ENCODE peak calls at places on chromosomes 4 and X, in five cellular contexts. R, G, V, W and B are unnamed samples.

GRCh38 chr4:113641025-113641431 is 120.5 kb downstream of the CAMK2D start:
- DNase-seq in W (no peak), R (no peak), G (no peak), V (no peak), B (no peak)

GRCh38 chrX:49155243-49155899 is 7.2 kb upstream of the MAGIX start:
- DNase-seq in R (peak; percentile 49), G (no peak), W (no peak), V (no peak), B (peak; percentile 76)

GRCh38 chr4:74768857-74769525 is 25.3 kb downstream of the BTC start:
- DNase-seq in V (no peak), W (peak; percentile 37), R (no peak), G (no peak), B (no peak)

GRCh38 chrX:132017431-132018185 is 5.5 kb upstream of the STK26 start:
- DNase-seq in G (no peak), V (no peak), R (no peak), W (no peak), B (no peak)

GRCh38 chr4:110681381-110681780 is 58.5 kb upstream of the PITX2 start:
- DNase-seq in V (no peak), G (no peak), R (no peak), W (no peak), B (no peak)

GRCh38 chrX:85627363-85627762 is 247.9 kb upstream of the POF1B start:
- DNase-seq in V (no peak), W (no peak), G (no peak), R (no peak), B (no peak)

GRCh38 chrX:70456256-70456655 is 11.6 kb downstream of the DLG3 start:
- DNase-seq in V (no peak), R (no peak), W (no peak), G (no peak), B (no peak)

GRCh38 chrX:154298312-154298711 is 2.7 kb downstream of the TKTL1 start:
- DNase-seq in W (no peak), R (no peak), V (no peak), G (no peak), B (no peak)

GRCh38 chr4:182385897-182386296 is 142.7 kb downstream of the TENM3 start:
- DNase-seq in R (no peak), W (no peak), V (no peak), G (no peak), B (no peak)

GRCh38 chrX:119726900-119727555 is 31.4 kb upstream of the SOWAHD start:
- DNase-seq in R (no peak), G (no peak), W (no peak), V (no peak), B (no peak)

GRCh38 chr4:78079701-78080430 is 22.7 kb downstream of the FRAS1 start:
- DNase-seq in W (no peak), R (no peak), V (no peak), G (no peak), B (no peak)

GRCh38 chr4:3074078-3074845 is at the start of the genes HTT and HTT-AS:
- DNase-seq in G (peak; percentile 97), R (peak; percentile 96), V (peak; percentile 84), W (peak; percentile 69), B (peak; percentile 80)

GRCh38 chr4:27011401-27011800 is 150.8 kb downstream of the STIM2 start:
- DNase-seq in R (no peak), W (no peak), G (no peak), V (no peak), B (no peak)

GRCh38 chrX:112816908-112817307 is 23.7 kb downstream of the AMOT start:
- DNase-seq in W (no peak), R (no peak), V (no peak), G (no peak), B (no peak)

GRCh38 chr4:159283697-159284492 is 181.0 kb downstream of the RAPGEF2 start:
- DNase-seq in G (no peak), R (no peak), W (peak; percentile 80), V (no peak), B (no peak)

GRCh38 chr4:172578712-172579111 is 589.9 kb upstream of the GALNT7 start:
- DNase-seq in V (no peak), W (no peak), R (no peak), G (no peak), B (no peak)

GRCh38 chr4:108649863-108650211 is 562 bp upstream of the OSTC start:
- DNase-seq in R (no peak), V (no peak), G (no peak), W (no peak), B (no peak)

GRCh38 chrX:39819921-39820849 is 277.6 kb downstream of the BCOR start:
- DNase-seq in W (no peak), G (no peak), R (no peak), V (no peak), B (peak; percentile 68)

GRCh38 chr4:24219171-24219570 is 329.3 kb upstream of the PPARGC1A start:
- DNase-seq in V (no peak), W (no peak), R (peak; percentile 70), G (no peak), B (no peak)

GRCh38 chr4:84279678-84280077 is 219.4 kb downstream of the NKX6-1 start:
- DNase-seq in R (no peak), W (peak; percentile 4), G (no peak), V (no peak), B (no peak)

GRCh38 chr4:61992351-61992750 is 792.2 kb downstream of the ADGRL3 start:
- DNase-seq in R (no peak), V (no peak), W (no peak), G (no peak), B (no peak)

GRCh38 chrX:98203800-98204199 is 1320.1 kb downstream of the RPA4 start:
- DNase-seq in G (no peak), W (no peak), V (no peak), R (no peak), B (no peak)

GRCh38 chr4:34922325-34922724 is 1322.0 kb downstream of the ARAP2 start:
- DNase-seq in G (no peak), V (no peak), R (no peak), W (no peak), B (no peak)

GRCh38 chr4:172596206-172596605 is 572.4 kb upstream of the GALNT7 start:
- DNase-seq in W (no peak), R (no peak), V (no peak), G (no peak), B (no peak)

DNA sequence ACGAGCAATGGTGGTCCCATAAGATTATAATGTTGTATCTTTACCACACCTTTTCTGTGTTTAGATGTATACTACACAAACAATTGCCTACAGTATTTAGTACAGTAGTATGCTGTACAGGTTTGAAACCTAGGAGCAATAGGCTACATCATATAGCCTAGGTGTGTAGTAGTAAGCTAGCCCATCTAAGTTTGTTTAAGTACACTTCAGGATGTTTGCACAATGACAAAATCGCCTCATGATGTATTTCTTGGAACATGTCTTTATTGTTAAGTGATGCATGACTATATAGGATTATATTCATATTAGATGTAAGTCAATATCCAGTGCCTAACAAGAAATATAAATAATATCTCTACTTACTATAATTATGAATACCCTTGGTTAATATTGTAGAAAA is 104.6 kb downstream of the SLC10A6 start:
- DNase-seq in W (no peak), G (no peak), R (no peak), V (no peak), B (no peak)
- H3K36me3 ChIP-seq in W (no peaks in the 10 kb centered on the region), G (no peaks in the 10 kb centered on the region), R (no peaks in the 10 kb centered on the region), V (peaks cover 6% of the 10 kb centered on the region), B (peaks cover 5% of the 10 kb centered on the region)

GRCh38 chr4:52600275-52600674 is 58.8 kb downstream of the USP46 start:
- DNase-seq in R (no peak), G (peak; percentile 53), V (no peak), W (no peak), B (no peak)

GRCh38 chr4:52592287-52592686 is 66.8 kb downstream of the USP46 start:
- DNase-seq in W (no peak), R (no peak), V (no peak), G (no peak), B (no peak)

GRCh38 chr4:52588771-52589591 is 70.1 kb downstream of the USP46 start:
- DNase-seq in V (no peak), R (no peak), W (peak; percentile 53), G (no peak), B (peak; percentile 66)

DNA sequence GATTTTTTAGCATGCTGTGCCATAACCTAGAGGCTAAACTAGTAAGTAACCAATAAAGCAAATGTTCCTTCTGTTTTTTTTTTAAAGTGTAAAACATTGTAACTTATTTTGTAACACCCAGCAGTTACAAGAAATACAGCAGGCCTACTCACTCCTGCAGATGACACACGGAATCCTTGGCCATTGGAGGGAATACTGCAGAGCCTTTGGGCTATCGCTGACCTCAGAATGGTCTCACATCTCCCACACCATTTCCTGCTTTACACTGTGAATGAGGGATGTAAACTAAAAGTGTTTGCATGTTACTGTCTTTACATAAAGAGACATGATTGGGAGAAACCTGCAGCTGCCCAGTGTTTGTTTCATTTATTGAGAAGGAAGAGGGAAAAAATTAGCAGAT is 64.1 kb downstream of the USP46 start:
- DNase-seq in W (no peak), R (no peak), V (no peak), G (no peak), B (no peak)
- H3K36me3 ChIP-seq in W (peaks cover 3% of the 10 kb centered on the region), R (no peaks in the 10 kb centered on the region), V (no peaks in the 10 kb centered on the region), G (peaks cover 47% of the 10 kb centered on the region), B (no peaks in the 10 kb centered on the region)

GRCh38 chr4:94232519-94232918 is 24.9 kb downstream of the SMARCAD1 start:
- DNase-seq in V (no peak), G (no peak), R (no peak), W (no peak), B (no peak)

GRCh38 chr4:94225449-94225848 is 17.8 kb downstream of the SMARCAD1 start:
- DNase-seq in R (no peak), W (no peak), V (no peak), G (no peak), B (no peak)

GRCh38 chr4:94226763-94227162 is 19.1 kb downstream of the SMARCAD1 start:
- DNase-seq in W (no peak), G (no peak), V (no peak), R (no peak), B (no peak)

GRCh38 chr4:94228488-94229216 is 21.0 kb downstream of the SMARCAD1 start:
- DNase-seq in G (no peak), V (no peak), R (no peak), W (no peak), B (no peak)
- H3K36me3 ChIP-seq in G (peaks cover 11% of the 10 kb centered on the region), V (peaks cover 13% of the 10 kb centered on the region), R (no peaks in the 10 kb centered on the region), W (no peaks in the 10 kb centered on the region), B (peaks cover 5% of the 10 kb centered on the region)

GRCh38 chr4:184763150-184763780 is 29.4 kb upstream of the CENPU start:
- DNase-seq in V (no peak), W (no peak), R (no peak), G (peak; percentile 38), B (no peak)
- H3K36me3 ChIP-seq in V (peaks cover 54% of the 10 kb centered on the region), W (peaks cover 10% of the 10 kb centered on the region), R (no peaks in the 10 kb centered on the region), G (peaks cover 93% of the 10 kb centered on the region), B (peaks cover 37% of the 10 kb centered on the region)

DNA sequence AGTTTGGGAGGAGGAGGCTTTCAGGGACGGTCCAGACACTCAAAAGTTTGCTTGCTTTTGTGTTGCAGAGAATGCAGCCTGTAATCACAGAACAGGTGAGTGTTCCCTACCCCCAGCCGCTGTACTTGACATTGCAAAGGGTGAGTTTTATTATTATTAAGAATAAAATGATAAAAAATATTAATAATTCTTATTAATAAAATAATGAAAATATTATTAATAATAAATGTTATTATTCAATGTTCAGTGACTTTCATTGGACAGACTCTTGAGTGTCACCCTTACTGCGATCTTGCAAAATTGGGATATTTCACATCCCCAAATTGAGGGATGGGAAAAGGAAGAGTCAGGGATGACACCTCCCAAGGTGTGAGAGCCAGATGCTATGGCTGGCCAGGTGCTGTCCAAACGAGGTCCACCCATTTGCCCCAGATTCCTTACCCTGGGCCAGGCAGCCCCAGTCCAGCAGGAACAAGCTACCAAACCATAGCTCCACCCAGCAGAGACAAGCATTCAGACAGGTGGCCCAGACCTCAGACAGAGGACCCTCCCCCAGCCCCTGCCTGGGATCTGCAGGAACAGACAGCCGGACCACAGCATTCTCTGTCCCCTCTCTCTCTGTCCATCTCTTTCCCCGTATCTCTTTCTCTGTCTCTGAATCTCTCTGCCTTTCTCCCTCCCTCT is 22.4 kb downstream of the IL3RA start:
- DNase-seq in G (no peak), R (no peak), V (no peak), W (no peak), B (no peak)
- H3K36me3 ChIP-seq in G (peaks cover 53% of the 10 kb centered on the region), R (no peaks in the 10 kb centered on the region), V (peaks cover 7% of the 10 kb centered on the region), W (no peaks in the 10 kb centered on the region), B (peaks cover 25% of the 10 kb centered on the region)